ENCODE peak calls at places on chromosomes 1 and 21, in nine cellular contexts. U is NCI-H1105 treated with DMSO at 0.1 percent for 48 hours; T is GF-D8; G is stimulated activated CD4-positive, alpha-beta T cell treated with anti-CD3 and anti-CD28 coated beads, Interleukin-2, amount 100 ng/mL, for 48 hours; H is T-helper 1 cell; O is mesothelial cell of epicardium; L is activated naive CD4-positive, alpha-beta T cell treated with Interleukin-2 at 50 U/mL for 16 hours; K is fibroblast of lung; I is lower lobe of right lung. N is an unnamed sample.

GRCh38 chr1:46681333-46682034 is 9.8 kb downstream of the TEX38 start:
- DNase-seq in U (no peak), T (no peak), G (no peak), H (no peak), O (no peak), L (no peak), K (no peak), I (no peak), N (no peak)

GRCh38 chr1:86277909-86278308 is 118.2 kb downstream of the ODF2L start:
- DNase-seq in U (peak), T (no peak), G (no peak), H (no peak), O (no peak), L (no peak), K (no peak), I (no peak), N (no peak)

GRCh38 chr1:44108971-44109370 is 9.7 kb upstream of the KLF17 start:
- DNase-seq in U (no peak), T (no peak), G (no peak), H (no peak), O (no peak), L (no peak), K (no peak), I (no peak), N (no peak)

GRCh38 chr1:216847385-216848036 is 124.3 kb upstream of the ESRRG start:
- DNase-seq in U (no peak), T (no peak), G (no peak), H (no peak), O (no peak), L (no peak), K (peak), I (no peak), N (no peak)

GRCh38 chr21:34967509-34968289 is 81.4 kb downstream of the RUNX1 start:
- DNase-seq in U (no peak), T (no peak), G (no peak), H (no peak), O (no peak), L (peak), K (peak), I (no peak), N (no peak)

GRCh38 chr1:234562336-234562735 is 47.6 kb downstream of the IRF2BP2 start:
- DNase-seq in U (no peak), T (no peak), G (no peak), H (no peak), O (peak), L (no peak), K (no peak), I (no peak), N (no peak)

GRCh38 chr1:12616709-12617373 is 1.2 kb downstream of the DHRS3 start:
- DNase-seq in U (peak), T (no peak), G (no peak), H (no peak), O (peak), L (peak), K (no peak), I (peak), N (no peak)

GRCh38 chr1:233639611-233640010 is 25.7 kb downstream of the KCNK1 start:
- DNase-seq in U (no peak), T (no peak), G (no peak), H (no peak), O (no peak), L (no peak), K (peak), I (no peak), N (no peak)

GRCh38 chr1:198761859-198762616 is 123.2 kb downstream of the PTPRC start:
- DNase-seq in U (no peak), T (no peak), G (no peak), H (no peak), O (no peak), L (no peak), K (no peak), I (no peak), N (no peak)

GRCh38 chr1:36562181-36562685 is 79.5 kb upstream of the CSF3R start:
- DNase-seq in U (no peak), T (no peak), G (no peak), H (no peak), O (peak), L (no peak), K (no peak), I (peak), N (no peak)

GRCh38 chr1:172343246-172344099 is 77.0 kb upstream of the C1orf105 start:
- DNase-seq in U (no peak), T (no peak), G (no peak), H (no peak), O (no peak), L (no peak), K (peak), I (no peak), N (no peak)

GRCh38 chr1:98903726-98904125 is 100.9 kb downstream of the PLPPR5 start:
- DNase-seq in U (no peak), T (no peak), G (no peak), H (no peak), O (no peak), L (no peak), K (peak), I (no peak), N (no peak)

GRCh38 chr21:44391345-44392091 is 38.1 kb downstream of the TRPM2 start:
- DNase-seq in U (no peak), T (peak), G (no peak), H (no peak), O (peak), L (no peak), K (no peak), I (peak), N (no peak)